ENCODE peak calls at places on chromosomes 12 and 14, in nine cellular contexts. O is naive thymus-derived CD4-positive, alpha-beta T cell; V is fibroblast of lung; Q is endothelial cell of umbilical vein; Y is neuronal stem cell; L is transverse colon; M is heart right ventricle; E is pancreas; J is heart left ventricle. R is an unnamed sample.
A peak's percentile ranks its signal among the peaks of the same experiment; 100 is the strongest.

GRCh38 chr12:6821271-6821673 is 349 bp upstream of the GPR162 start:
- DNase-seq in L (peak; percentile 60), Q (peak; percentile 83), O (no peak), E (peak; percentile 37), M (peak; percentile 84), Y (no peak), J (peak; percentile 84), V (peak; percentile 81), R (peak; percentile 55)

GRCh38 chr14:59711083-59711482 is 134.5 kb upstream of the CCDC175 start:
- DNase-seq in M (no peak), J (no peak), Q (no peak), L (no peak), V (no peak), Y (no peak), E (no peak), O (no peak), R (no peak)

GRCh38 chr12:66678640-66679268 is at the start of gene GRIP1:
- DNase-seq in Q (no peak), Y (peak; percentile 30), L (no peak), J (no peak), V (no peak), O (no peak), E (no peak), M (no peak), R (no peak)

GRCh38 chr12:130524759-130525158 is 187.1 kb downstream of the PIWIL1 start:
- DNase-seq in L (no peak), M (no peak), E (no peak), Y (no peak), Q (no peak), O (no peak), V (no peak), J (no peak), R (no peak)

GRCh38 chr14:31541702-31542101 is 19.5 kb upstream of the NUBPL start:
- DNase-seq in L (no peak), Q (no peak), M (no peak), O (no peak), E (no peak), J (no peak), V (no peak), Y (no peak), R (no peak)

GRCh38 chr14:77325746-77326094 is 4.9 kb downstream of the GSTZ1 start:
- DNase-seq in Q (no peak), M (no peak), J (no peak), E (no peak), O (no peak), V (no peak), L (no peak), Y (no peak), R (no peak)

GRCh38 chr12:88781909-88782308 is 201.6 kb upstream of the KITLG start:
- DNase-seq in Q (no peak), E (no peak), L (no peak), O (no peak), Y (no peak), M (no peak), V (peak; percentile 1), J (no peak), R (no peak)

GRCh38 chr12:31370645-31371620 is 45.0 kb upstream of the SINHCAF start:
- DNase-seq in M (no peak), J (no peak), V (peak; percentile 19), Y (peak; percentile 82), O (no peak), E (no peak), L (peak; percentile 75), Q (no peak), R (no peak)

DNA sequence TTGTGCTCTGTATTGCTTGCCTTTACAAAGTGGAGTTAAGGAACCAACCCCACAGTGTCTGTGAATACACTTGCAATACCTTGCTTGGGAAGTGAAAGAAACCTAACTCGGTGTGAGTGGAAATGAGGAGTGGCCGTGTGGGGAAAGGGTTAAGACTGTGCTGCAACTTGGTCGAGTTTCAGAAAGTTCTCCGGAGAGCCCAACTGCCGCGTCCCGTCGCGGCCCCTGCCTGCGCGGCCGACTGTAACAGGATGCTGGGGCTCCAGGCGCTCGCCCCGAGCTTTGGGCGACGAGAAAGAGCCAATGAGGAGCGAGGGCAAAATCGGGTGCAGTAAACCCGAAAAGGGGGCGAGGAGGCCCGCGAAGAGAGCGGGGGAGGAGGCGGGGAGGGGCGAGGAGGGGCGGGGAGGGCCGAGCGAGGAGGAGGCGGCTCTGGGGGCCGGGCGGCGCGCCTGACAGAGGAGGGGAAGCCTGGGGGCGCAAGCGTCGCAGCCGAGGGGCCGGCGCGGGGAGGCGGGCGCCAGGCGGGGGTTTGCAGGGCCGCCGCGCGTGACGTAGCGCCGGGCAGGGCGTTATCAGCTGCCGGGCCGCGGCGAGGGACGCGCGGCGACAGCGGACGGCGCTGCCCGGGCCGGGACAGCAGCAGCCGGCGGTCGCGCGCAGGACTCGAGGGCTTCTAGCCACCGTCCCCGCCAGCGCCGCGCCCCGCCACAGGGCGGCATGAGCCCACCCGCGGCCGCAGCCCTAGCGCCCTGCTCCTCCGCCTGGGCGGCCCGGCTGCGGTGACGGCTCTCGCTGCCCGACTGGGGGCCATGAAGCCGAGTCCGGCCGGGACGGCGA is at the start of gene DACT1:
- DNase-seq in V (peak; percentile 86), M (peak; percentile 51), E (peak; percentile 50), Q (peak; percentile 67), O (peak; percentile 74), L (peak; percentile 50), Y (peak; percentile 71), J (peak; percentile 72), R (peak; percentile 4)
- H3K4me1 ChIP-seq in V (peaks cover 4% of the 10 kb centered on the region), M (no peaks in the 10 kb centered on the region), E (peaks cover 16% of the 10 kb centered on the region), Q (peaks cover 8% of the 10 kb centered on the region), O (no peaks in the 10 kb centered on the region), L (peaks cover 14% of the 10 kb centered on the region), Y (peaks cover 13% of the 10 kb centered on the region), J (peaks cover 5% of the 10 kb centered on the region), R (peaks cover 13% of the 10 kb centered on the region)

DNA sequence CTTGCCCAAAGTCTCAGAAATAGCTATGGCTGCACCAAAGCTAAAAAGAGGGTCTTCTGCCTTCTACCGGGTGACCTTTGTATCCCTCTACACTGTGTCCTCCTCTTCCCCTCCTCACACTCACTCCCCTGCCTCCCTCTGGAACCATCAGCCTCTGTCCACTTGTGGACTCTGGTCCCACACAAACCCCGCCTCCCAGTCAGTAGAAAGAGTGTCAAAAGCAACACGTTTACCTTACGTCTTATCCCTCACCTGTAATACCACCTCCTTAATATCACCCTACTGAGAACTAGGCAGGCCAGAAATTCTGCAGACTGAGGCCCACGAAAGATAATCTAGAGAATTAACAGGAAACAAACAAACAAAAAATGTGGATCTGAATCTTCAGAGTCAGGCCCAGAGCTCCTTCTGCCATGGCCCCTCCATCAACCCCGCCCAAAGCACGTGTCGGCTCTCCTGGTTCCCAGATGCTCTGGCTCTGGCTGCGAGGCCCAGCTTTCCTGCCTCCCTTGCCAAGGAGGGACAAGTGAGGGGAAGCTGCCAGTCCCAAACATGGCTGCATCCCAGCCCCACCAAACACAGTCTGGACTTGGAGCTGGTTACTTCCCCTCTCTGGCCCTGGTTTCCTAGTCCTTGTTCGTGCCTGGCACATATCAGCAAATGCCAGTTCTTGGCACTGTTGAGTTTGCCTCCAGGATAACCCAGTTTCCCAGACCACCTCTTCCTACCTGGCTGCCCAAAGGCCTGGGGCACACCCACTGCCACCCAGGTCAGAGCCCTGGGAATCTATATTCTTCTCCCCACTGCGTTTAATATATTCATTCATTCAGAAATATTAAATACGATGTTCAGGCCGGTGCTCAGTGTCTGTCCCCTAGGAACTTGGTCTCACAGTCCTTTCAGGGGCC is 2.7 kb downstream of the ACTN1 start:
- DNase-seq in O (no peak), V (peak; percentile 56), J (peak; percentile 75), Q (peak; percentile 35), Y (no peak), E (no peak), L (peak; percentile 52), M (peak; percentile 74), R (no peak)
- H3K4me1 ChIP-seq in O (peaks cover 5% of the 10 kb centered on the region), V (peaks cover 44% of the 10 kb centered on the region), J (peaks cover 44% of the 10 kb centered on the region), Q (peaks cover 47% of the 10 kb centered on the region), Y (peaks cover 18% of the 10 kb centered on the region), E (no peaks in the 10 kb centered on the region), L (peaks cover 29% of the 10 kb centered on the region), M (peaks cover 14% of the 10 kb centered on the region), R (peaks cover 35% of the 10 kb centered on the region)

GRCh38 chr14:90513151-90514014 is 116.6 kb downstream of the CALM1 start:
- DNase-seq in E (peak; percentile 88), J (peak; percentile 71), V (peak; percentile 54), Y (no peak), M (peak; percentile 73), O (no peak), Q (no peak), L (peak; percentile 90), R (no peak)

GRCh38 chr14:90511795-90512331 is 115.0 kb downstream of the CALM1 start:
- DNase-seq in E (no peak), Q (no peak), J (no peak), V (no peak), M (no peak), L (no peak), O (no peak), Y (no peak), R (no peak)

GRCh38 chr14:90512332-90512951 is 115.6 kb downstream of the CALM1 start:
- DNase-seq in Y (no peak), O (no peak), L (peak; percentile 66), J (no peak), Q (no peak), V (no peak), E (no peak), M (no peak), R (no peak)

GRCh38 chr14:90514015-90514398 is 117.2 kb downstream of the CALM1 start:
- DNase-seq in J (no peak), M (no peak), V (no peak), Y (no peak), E (no peak), Q (no peak), L (peak; percentile 42), O (no peak), R (no peak)

DNA sequence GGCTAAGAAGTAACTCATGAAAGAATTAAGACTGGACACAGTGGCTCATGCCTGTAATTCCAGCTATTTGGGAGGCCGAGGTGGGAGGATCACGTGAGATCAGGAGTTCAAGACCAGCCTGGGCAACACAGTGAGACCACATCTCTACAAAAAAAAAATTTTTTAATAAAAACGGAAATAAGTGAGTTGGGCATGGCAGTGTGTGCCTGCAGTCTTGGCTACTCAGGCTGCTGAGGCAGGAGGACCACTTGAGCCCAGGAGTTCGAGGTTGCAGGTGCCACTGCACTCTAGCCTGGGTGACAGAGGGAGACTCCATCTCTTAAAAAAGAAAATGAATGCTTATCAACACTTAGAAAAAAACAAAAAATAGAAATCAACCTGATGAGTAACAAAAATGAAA is 117.7 kb downstream of the CALM1 start:
- DNase-seq in E (no peak), M (no peak), Y (no peak), L (no peak), V (no peak), O (no peak), J (no peak), Q (no peak), R (no peak)
- H3K4me1 ChIP-seq in E (peaks cover 16% of the 10 kb centered on the region), M (peaks cover 25% of the 10 kb centered on the region), Y (peaks cover 32% of the 10 kb centered on the region), L (peaks cover 53% of the 10 kb centered on the region), V (no peaks in the 10 kb centered on the region), O (no peaks in the 10 kb centered on the region), J (peaks cover 32% of the 10 kb centered on the region), Q (no peaks in the 10 kb centered on the region), R (no peaks in the 10 kb centered on the region)

GRCh38 chr14:76261371-76261811 is 109.7 kb downstream of the GPATCH2L start:
- DNase-seq in M (no peak), L (no peak), Y (no peak), Q (no peak), O (no peak), V (no peak), E (no peak), J (no peak), R (no peak)

GRCh38 chr14:76264384-76264783 is 111.6 kb upstream of the ESRRB start:
- DNase-seq in E (no peak), M (no peak), L (no peak), Q (no peak), O (no peak), J (no peak), V (no peak), Y (no peak), R (no peak)

GRCh38 chr14:76260749-76261148 is 109.0 kb downstream of the GPATCH2L start:
- DNase-seq in L (no peak), Q (no peak), Y (no peak), M (no peak), J (no peak), V (no peak), E (no peak), O (no peak), R (no peak)

GRCh38 chr14:76259029-76259735 is 107.5 kb downstream of the GPATCH2L start:
- DNase-seq in O (no peak), M (no peak), Q (no peak), J (no peak), V (no peak), L (no peak), Y (no peak), E (no peak), R (no peak)

GRCh38 chr14:76262591-76262990 is 110.9 kb downstream of the GPATCH2L start:
- DNase-seq in J (no peak), E (no peak), L (no peak), M (no peak), Y (no peak), O (no peak), V (no peak), Q (no peak), R (no peak)
- H3K4me1 ChIP-seq in J (no peaks in the 10 kb centered on the region), E (no peaks in the 10 kb centered on the region), L (no peaks in the 10 kb centered on the region), M (no peaks in the 10 kb centered on the region), Y (peaks cover 6% of the 10 kb centered on the region), O (no peaks in the 10 kb centered on the region), V (no peaks in the 10 kb centered on the region), Q (no peaks in the 10 kb centered on the region), R (no peaks in the 10 kb centered on the region)

R was measured in CD4-positive, CD25-positive, alpha-beta regulatory T cell.